ENCODE peak calls at places on chromosome 16, in six cellular contexts. One of them, this sample, is unnamed. For H3K36me3, the result is how much of the 10 kb centered on the place peaks cover.

GRCh38 chr16:52441886-52442285 is 105.1 kb downstream of the TOX3 start:
- DNase-seq in osteoblast: no peak
- DNase-seq in Peyer's patch: no peak
- DNase-seq in hepatocyte: no peak
- DNase-seq in neural progenitor cell: no peak
- DNase-seq in pancreas: no peak
- DNase-seq in this sample: no peak

GRCh38 chr16:84726670-84727467 is 27.1 kb downstream of the USP10 start:
- DNase-seq in neural progenitor cell: no peak
- DNase-seq in pancreas: no peak
- DNase-seq in osteoblast: no peak
- DNase-seq in Peyer's patch: peak
- DNase-seq in hepatocyte: no peak
- DNase-seq in this sample: no peak

GRCh38 chr16:83533193-83533592 is 274.6 kb upstream of the HSBP1 start:
- DNase-seq in Peyer's patch: no peak
- DNase-seq in osteoblast: peak
- DNase-seq in neural progenitor cell: no peak
- DNase-seq in hepatocyte: no peak
- DNase-seq in pancreas: no peak
- DNase-seq in this sample: no peak

GRCh38 chr16:82801361-82801760 is 174.6 kb downstream of the CDH13 start:
- DNase-seq in Peyer's patch: no peak
- DNase-seq in osteoblast: no peak
- DNase-seq in hepatocyte: no peak
- DNase-seq in neural progenitor cell: no peak
- DNase-seq in pancreas: no peak
- DNase-seq in this sample: no peak

GRCh38 chr16:17395849-17396480 is 74.8 kb downstream of the XYLT1 start:
- DNase-seq in Peyer's patch: peak
- DNase-seq in hepatocyte: no peak
- DNase-seq in osteoblast: peak
- DNase-seq in neural progenitor cell: no peak
- DNase-seq in pancreas: no peak
- DNase-seq in this sample: no peak

GRCh38 chr16:22008215-22009142 is 568 bp downstream of the MOSMO start:
- DNase-seq in Peyer's patch: peak
- DNase-seq in hepatocyte: peak
- DNase-seq in osteoblast: peak
- DNase-seq in pancreas: peak
- DNase-seq in neural progenitor cell: peak
- DNase-seq in this sample: no peak

GRCh38 chr16:17423195-17423594 is 47.6 kb downstream of the XYLT1 start:
- DNase-seq in hepatocyte: no peak
- DNase-seq in pancreas: no peak
- DNase-seq in Peyer's patch: no peak
- DNase-seq in osteoblast: no peak
- DNase-seq in neural progenitor cell: peak
- DNase-seq in this sample: no peak

GRCh38 chr16:9821331-9821730 is 360.9 kb downstream of the GRIN2A start:
- DNase-seq in neural progenitor cell: no peak
- DNase-seq in Peyer's patch: no peak
- DNase-seq in osteoblast: no peak
- DNase-seq in pancreas: no peak
- DNase-seq in hepatocyte: no peak
- DNase-seq in this sample: no peak

GRCh38 chr16:30606004-30606403 is 4.2 kb downstream of the ZNF689 start:
- DNase-seq in hepatocyte: no peak
- DNase-seq in Peyer's patch: no peak
- DNase-seq in pancreas: no peak
- DNase-seq in neural progenitor cell: no peak
- DNase-seq in osteoblast: no peak
- DNase-seq in this sample: no peak

GRCh38 chr16:3458278-3458851 is 14.9 kb downstream of the NAA60 start:
- DNase-seq in neural progenitor cell: peak
- DNase-seq in hepatocyte: peak
- DNase-seq in pancreas: no peak
- DNase-seq in osteoblast: peak
- DNase-seq in Peyer's patch: no peak
- DNase-seq in this sample: peak

GRCh38 chr16:21101631-21102420 is 48.8 kb downstream of the DNAH3 start:
- DNase-seq in Peyer's patch: peak
- DNase-seq in osteoblast: peak
- DNase-seq in pancreas: peak
- DNase-seq in neural progenitor cell: peak
- DNase-seq in hepatocyte: peak
- DNase-seq in this sample: no peak

GRCh38 chr16:8505327-8505991 is 84.9 kb downstream of the TMEM114 start:
- DNase-seq in osteoblast: no peak
- DNase-seq in hepatocyte: peak
- DNase-seq in neural progenitor cell: peak
- DNase-seq in Peyer's patch: no peak
- DNase-seq in pancreas: no peak
- DNase-seq in this sample: no peak

GRCh38 chr16:86044881-86045600 is 146.1 kb downstream of the IRF8 start:
- DNase-seq in osteoblast: no peak
- DNase-seq in Peyer's patch: peak
- DNase-seq in neural progenitor cell: no peak
- DNase-seq in pancreas: no peak
- DNase-seq in hepatocyte: no peak
- DNase-seq in this sample: no peak

GRCh38 chr16:22971346-22971924 is 157.5 kb downstream of the HS3ST2 start:
- DNase-seq in pancreas: no peak
- DNase-seq in Peyer's patch: no peak
- DNase-seq in osteoblast: peak
- DNase-seq in neural progenitor cell: no peak
- DNase-seq in hepatocyte: no peak
- DNase-seq in this sample: no peak

GRCh38 chr16:6897910-6898475 is 434.7 kb upstream of the RBFOX1 start:
- DNase-seq in neural progenitor cell: peak
- DNase-seq in hepatocyte: no peak
- DNase-seq in pancreas: no peak
- DNase-seq in osteoblast: no peak
- DNase-seq in Peyer's patch: no peak
- DNase-seq in this sample: no peak

GRCh38 chr16:8878523-8878911 is 3.6 kb upstream of the LITAFD start:
- DNase-seq in Peyer's patch: no peak
- DNase-seq in pancreas: no peak
- DNase-seq in hepatocyte: peak
- DNase-seq in neural progenitor cell: no peak
- DNase-seq in osteoblast: peak
- DNase-seq in this sample: no peak

GRCh38 chr16:81621496-81621895 is 157.6 kb upstream of the PLCG2 start:
- DNase-seq in pancreas: no peak
- DNase-seq in neural progenitor cell: no peak
- DNase-seq in hepatocyte: no peak
- DNase-seq in osteoblast: no peak
- DNase-seq in Peyer's patch: no peak
- DNase-seq in this sample: no peak

GRCh38 chr16:62700456-62701280 is 664.4 kb upstream of the CDH8 start:
- DNase-seq in Peyer's patch: no peak
- DNase-seq in hepatocyte: no peak
- DNase-seq in osteoblast: no peak
- DNase-seq in neural progenitor cell: no peak
- DNase-seq in pancreas: no peak
- DNase-seq in this sample: no peak

GRCh38 chr16:81461243-81461642 is 16.6 kb downstream of the CMIP start:
- DNase-seq in neural progenitor cell: no peak
- DNase-seq in osteoblast: no peak
- DNase-seq in pancreas: no peak
- DNase-seq in hepatocyte: no peak
- DNase-seq in Peyer's patch: no peak
- DNase-seq in this sample: no peak

GRCh38 chr16:48047273-48047672 is 108.5 kb downstream of the ABCC12 start:
- DNase-seq in pancreas: no peak
- DNase-seq in osteoblast: no peak
- DNase-seq in neural progenitor cell: no peak
- DNase-seq in Peyer's patch: no peak
- DNase-seq in hepatocyte: no peak
- DNase-seq in this sample: no peak

GRCh38 chr16:9401173-9401572 is 309.7 kb downstream of the HAPSTR1 start:
- DNase-seq in hepatocyte: no peak
- DNase-seq in Peyer's patch: no peak
- DNase-seq in pancreas: no peak
- DNase-seq in neural progenitor cell: no peak
- DNase-seq in osteoblast: no peak
- DNase-seq in this sample: no peak

GRCh38 chr16:252366-253337 is 18.0 kb downstream of the FAM234A start:
- DNase-seq in neural progenitor cell: no peak
- DNase-seq in pancreas: no peak
- DNase-seq in hepatocyte: peak
- DNase-seq in osteoblast: peak
- DNase-seq in Peyer's patch: peak
- DNase-seq in this sample: no peak

GRCh38 chr16:75908718-75909117 is 182.4 kb upstream of the CPHXL start:
- DNase-seq in Peyer's patch: no peak
- DNase-seq in pancreas: no peak
- DNase-seq in osteoblast: no peak
- DNase-seq in neural progenitor cell: no peak
- DNase-seq in hepatocyte: no peak
- DNase-seq in this sample: no peak

GRCh38 chr16:3511286-3512180 is 10.7 kb downstream of the CLUAP1 start:
- DNase-seq in osteoblast: no peak
- DNase-seq in neural progenitor cell: no peak
- DNase-seq in hepatocyte: no peak
- DNase-seq in pancreas: no peak
- DNase-seq in Peyer's patch: peak
- DNase-seq in this sample: no peak

GRCh38 chr16:57341062-57341440 is 17.5 kb upstream of the CCL22 start:
- DNase-seq in hepatocyte: no peak
- DNase-seq in Peyer's patch: no peak
- DNase-seq in neural progenitor cell: no peak
- DNase-seq in pancreas: no peak
- DNase-seq in osteoblast: no peak
- DNase-seq in this sample: no peak

GRCh38 chr16:85370881-85371651 is 242.1 kb upstream of the GSE1 start:
- DNase-seq in neural progenitor cell: no peak
- DNase-seq in hepatocyte: no peak
- DNase-seq in osteoblast: peak
- DNase-seq in Peyer's patch: peak
- DNase-seq in pancreas: no peak
- DNase-seq in this sample: peak

GRCh38 chr16:82580293-82580900 is 46.4 kb upstream of the CDH13 start:
- DNase-seq in osteoblast: peak
- DNase-seq in hepatocyte: peak
- DNase-seq in pancreas: no peak
- DNase-seq in Peyer's patch: peak
- DNase-seq in neural progenitor cell: peak
- DNase-seq in this sample: no peak

GRCh38 chr16:84360170-84360569 is 8.2 kb upstream of the ATP2C2 start:
- DNase-seq in neural progenitor cell: no peak
- DNase-seq in pancreas: no peak
- DNase-seq in hepatocyte: no peak
- DNase-seq in osteoblast: peak
- DNase-seq in Peyer's patch: no peak
- DNase-seq in this sample: no peak

GRCh38 chr16:81860310-81860709 is 81.2 kb downstream of the PLCG2 start:
- DNase-seq in neural progenitor cell: no peak
- DNase-seq in pancreas: no peak
- DNase-seq in osteoblast: no peak
- DNase-seq in Peyer's patch: no peak
- DNase-seq in hepatocyte: no peak
- DNase-seq in this sample: no peak

GRCh38 chr16:89921131-89921698 is 1.9 kb upstream of the TUBB3 start:
- DNase-seq in Peyer's patch: no peak
- DNase-seq in pancreas: no peak
- DNase-seq in neural progenitor cell: peak
- DNase-seq in hepatocyte: no peak
- DNase-seq in osteoblast: peak
- DNase-seq in this sample: no peak
- H3K27ac ChIP-seq in Peyer's patch: peak
- H3K27ac ChIP-seq in pancreas: peak
- H3K27ac ChIP-seq in neural progenitor cell: no peak
- H3K27ac ChIP-seq in hepatocyte: peak
- H3K27ac ChIP-seq in osteoblast: peak
- H3K27ac ChIP-seq in this sample: no peak

GRCh38 chr16:78294538-78295225 is 195.2 kb downstream of the WWOX start:
- DNase-seq in Peyer's patch: no peak
- DNase-seq in osteoblast: no peak
- DNase-seq in pancreas: no peak
- DNase-seq in hepatocyte: no peak
- DNase-seq in neural progenitor cell: no peak
- DNase-seq in this sample: no peak
- H3K36me3 ChIP-seq in Peyer's patch: under half
- H3K36me3 ChIP-seq in osteoblast: under half
- H3K36me3 ChIP-seq in pancreas: under half
- H3K36me3 ChIP-seq in hepatocyte: under half
- H3K36me3 ChIP-seq in neural progenitor cell: under half
- H3K36me3 ChIP-seq in this sample: under half

GRCh38 chr16:11499295-11500089 is 87.2 kb downstream of the LITAF start:
- DNase-seq in Peyer's patch: no peak
- DNase-seq in hepatocyte: no peak
- DNase-seq in osteoblast: no peak
- DNase-seq in pancreas: no peak
- DNase-seq in neural progenitor cell: no peak
- DNase-seq in this sample: no peak
- H3K27ac ChIP-seq in Peyer's patch: no peak
- H3K27ac ChIP-seq in hepatocyte: no peak
- H3K27ac ChIP-seq in osteoblast: no peak
- H3K27ac ChIP-seq in pancreas: no peak
- H3K27ac ChIP-seq in neural progenitor cell: no peak
- H3K27ac ChIP-seq in this sample: no peak

GRCh38 chr16:4684763-4685162 is 8.6 kb upstream of the NUDT16L1 start:
- DNase-seq in pancreas: no peak
- DNase-seq in osteoblast: peak
- DNase-seq in Peyer's patch: no peak
- DNase-seq in hepatocyte: no peak
- DNase-seq in neural progenitor cell: no peak
- DNase-seq in this sample: no peak

GRCh38 chr16:4684030-4684715 is 9.2 kb upstream of the NUDT16L1 start:
- DNase-seq in hepatocyte: no peak
- DNase-seq in pancreas: peak
- DNase-seq in Peyer's patch: no peak
- DNase-seq in neural progenitor cell: no peak
- DNase-seq in osteoblast: peak
- DNase-seq in this sample: no peak

GRCh38 chr16:4682084-4682581 is 11.2 kb upstream of the NUDT16L1 start:
- DNase-seq in pancreas: peak
- DNase-seq in hepatocyte: no peak
- DNase-seq in osteoblast: peak
- DNase-seq in Peyer's patch: no peak
- DNase-seq in neural progenitor cell: no peak
- DNase-seq in this sample: no peak

GRCh38 chr16:4682616-4683254 is 10.6 kb upstream of the NUDT16L1 start:
- DNase-seq in neural progenitor cell: peak
- DNase-seq in Peyer's patch: peak
- DNase-seq in osteoblast: peak
- DNase-seq in hepatocyte: no peak
- DNase-seq in pancreas: peak
- DNase-seq in this sample: no peak

GRCh38 chr16:4683255-4684029 is 9.9 kb upstream of the NUDT16L1 start:
- DNase-seq in pancreas: peak
- DNase-seq in Peyer's patch: no peak
- DNase-seq in hepatocyte: no peak
- DNase-seq in osteoblast: peak
- DNase-seq in neural progenitor cell: no peak
- DNase-seq in this sample: no peak
- H3K36me3 ChIP-seq in pancreas: under half
- H3K36me3 ChIP-seq in Peyer's patch: under half
- H3K36me3 ChIP-seq in hepatocyte: under half
- H3K36me3 ChIP-seq in osteoblast: under half
- H3K36me3 ChIP-seq in neural progenitor cell: under half
- H3K36me3 ChIP-seq in this sample: under half